ENCODE peak calls at places on chromosomes 4 and X, in nine cellular contexts. One of them, this sample, is unnamed.

GRCh38 chrX:122622800-122623199 is 561.3 kb upstream of the GRIA3 start:
- DNase-seq in NCI-H1694: no peak
- DNase-seq in choroid plexus epithelial cell: no peak
- DNase-seq in stimulated activated CD8-positive, alpha-beta memory T cell treated with anti-CD3 and anti-CD28 coated beads, Interleukin-2, amount 100 ng/mL, for 48 hours: no peak
- DNase-seq in NB4: no peak
- DNase-seq in T-helper 2 cell: no peak
- DNase-seq in NCI-H1092: no peak
- DNase-seq in NCI-H524: no peak
- DNase-seq in hypothalamus: no peak
- DNase-seq in this sample: no peak

GRCh38 chr4:22093126-22093525 is 144.6 kb upstream of the KCNIP4 start:
- DNase-seq in NCI-H1694: no peak
- DNase-seq in choroid plexus epithelial cell: no peak
- DNase-seq in stimulated activated CD8-positive, alpha-beta memory T cell treated with anti-CD3 and anti-CD28 coated beads, Interleukin-2, amount 100 ng/mL, for 48 hours: no peak
- DNase-seq in NB4: no peak
- DNase-seq in T-helper 2 cell: no peak
- DNase-seq in NCI-H1092: no peak
- DNase-seq in NCI-H524: no peak
- DNase-seq in hypothalamus: no peak
- DNase-seq in this sample: no peak

GRCh38 chr4:66178901-66179300 is 508.6 kb upstream of the EPHA5 start:
- DNase-seq in NCI-H1694: no peak
- DNase-seq in choroid plexus epithelial cell: peak
- DNase-seq in stimulated activated CD8-positive, alpha-beta memory T cell treated with anti-CD3 and anti-CD28 coated beads, Interleukin-2, amount 100 ng/mL, for 48 hours: no peak
- DNase-seq in NB4: no peak
- DNase-seq in T-helper 2 cell: no peak
- DNase-seq in NCI-H1092: no peak
- DNase-seq in NCI-H524: no peak
- DNase-seq in hypothalamus: no peak
- DNase-seq in this sample: peak

GRCh38 chr4:87575983-87576382 is 32.3 kb upstream of the DSPP start:
- DNase-seq in NCI-H1694: no peak
- DNase-seq in choroid plexus epithelial cell: no peak
- DNase-seq in stimulated activated CD8-positive, alpha-beta memory T cell treated with anti-CD3 and anti-CD28 coated beads, Interleukin-2, amount 100 ng/mL, for 48 hours: no peak
- DNase-seq in NB4: no peak
- DNase-seq in T-helper 2 cell: no peak
- DNase-seq in NCI-H1092: no peak
- DNase-seq in NCI-H524: no peak
- DNase-seq in hypothalamus: no peak
- DNase-seq in this sample: no peak

GRCh38 chr4:170193496-170193895 is 103.7 kb upstream of the AADAT start:
- DNase-seq in NCI-H1694: no peak
- DNase-seq in choroid plexus epithelial cell: no peak
- DNase-seq in stimulated activated CD8-positive, alpha-beta memory T cell treated with anti-CD3 and anti-CD28 coated beads, Interleukin-2, amount 100 ng/mL, for 48 hours: no peak
- DNase-seq in NB4: peak
- DNase-seq in T-helper 2 cell: no peak
- DNase-seq in NCI-H1092: no peak
- DNase-seq in NCI-H524: no peak
- DNase-seq in hypothalamus: no peak
- DNase-seq in this sample: no peak

GRCh38 chrX:119778829-119779228 is 12.6 kb downstream of the RPL39 start:
- DNase-seq in NCI-H1694: no peak
- DNase-seq in choroid plexus epithelial cell: no peak
- DNase-seq in stimulated activated CD8-positive, alpha-beta memory T cell treated with anti-CD3 and anti-CD28 coated beads, Interleukin-2, amount 100 ng/mL, for 48 hours: no peak
- DNase-seq in NB4: no peak
- DNase-seq in T-helper 2 cell: no peak
- DNase-seq in NCI-H1092: no peak
- DNase-seq in NCI-H524: no peak
- DNase-seq in hypothalamus: no peak
- DNase-seq in this sample: no peak

GRCh38 chrX:44314259-44314734 is 29.2 kb downstream of the EFHC2 start:
- DNase-seq in NCI-H1694: no peak
- DNase-seq in choroid plexus epithelial cell: peak
- DNase-seq in stimulated activated CD8-positive, alpha-beta memory T cell treated with anti-CD3 and anti-CD28 coated beads, Interleukin-2, amount 100 ng/mL, for 48 hours: no peak
- DNase-seq in NB4: peak
- DNase-seq in T-helper 2 cell: no peak
- DNase-seq in NCI-H1092: no peak
- DNase-seq in NCI-H524: no peak
- DNase-seq in hypothalamus: no peak
- DNase-seq in this sample: peak

GRCh38 chr4:15414601-15415091 is 13.2 kb upstream of the C1QTNF7 start:
- DNase-seq in NCI-H1694: no peak
- DNase-seq in choroid plexus epithelial cell: peak
- DNase-seq in stimulated activated CD8-positive, alpha-beta memory T cell treated with anti-CD3 and anti-CD28 coated beads, Interleukin-2, amount 100 ng/mL, for 48 hours: no peak
- DNase-seq in NB4: no peak
- DNase-seq in T-helper 2 cell: no peak
- DNase-seq in NCI-H1092: no peak
- DNase-seq in NCI-H524: no peak
- DNase-seq in hypothalamus: no peak
- DNase-seq in this sample: no peak

GRCh38 chrX:95662200-95662599 is 1022.4 kb upstream of the DIAPH2 start:
- DNase-seq in NCI-H1694: no peak
- DNase-seq in choroid plexus epithelial cell: no peak
- DNase-seq in stimulated activated CD8-positive, alpha-beta memory T cell treated with anti-CD3 and anti-CD28 coated beads, Interleukin-2, amount 100 ng/mL, for 48 hours: no peak
- DNase-seq in NB4: no peak
- DNase-seq in T-helper 2 cell: no peak
- DNase-seq in NCI-H1092: no peak
- DNase-seq in NCI-H524: no peak
- DNase-seq in hypothalamus: no peak
- DNase-seq in this sample: no peak

GRCh38 chr4:176422031-176422430 is 102.3 kb downstream of the SPCS3 start:
- DNase-seq in NCI-H1694: no peak
- DNase-seq in choroid plexus epithelial cell: no peak
- DNase-seq in stimulated activated CD8-positive, alpha-beta memory T cell treated with anti-CD3 and anti-CD28 coated beads, Interleukin-2, amount 100 ng/mL, for 48 hours: no peak
- DNase-seq in NB4: no peak
- DNase-seq in T-helper 2 cell: no peak
- DNase-seq in NCI-H1092: no peak
- DNase-seq in NCI-H524: no peak
- DNase-seq in hypothalamus: no peak
- DNase-seq in this sample: no peak

GRCh38 chr4:153234923-153235322 is 30.7 kb downstream of the TRIM2 start:
- DNase-seq in NCI-H1694: no peak
- DNase-seq in choroid plexus epithelial cell: peak
- DNase-seq in stimulated activated CD8-positive, alpha-beta memory T cell treated with anti-CD3 and anti-CD28 coated beads, Interleukin-2, amount 100 ng/mL, for 48 hours: no peak
- DNase-seq in NB4: no peak
- DNase-seq in T-helper 2 cell: no peak
- DNase-seq in NCI-H1092: no peak
- DNase-seq in NCI-H524: no peak
- DNase-seq in hypothalamus: no peak
- DNase-seq in this sample: peak

GRCh38 chr4:154503598-154503997 is 12.0 kb upstream of the DCHS2 start:
- DNase-seq in NCI-H1694: no peak
- DNase-seq in choroid plexus epithelial cell: peak
- DNase-seq in stimulated activated CD8-positive, alpha-beta memory T cell treated with anti-CD3 and anti-CD28 coated beads, Interleukin-2, amount 100 ng/mL, for 48 hours: no peak
- DNase-seq in NB4: peak
- DNase-seq in T-helper 2 cell: no peak
- DNase-seq in NCI-H1092: no peak
- DNase-seq in NCI-H524: no peak
- DNase-seq in hypothalamus: no peak
- DNase-seq in this sample: peak

GRCh38 chr4:99763635-99764101 is 53.0 kb upstream of the DAPP1 start:
- DNase-seq in NCI-H1694: no peak
- DNase-seq in choroid plexus epithelial cell: peak
- DNase-seq in stimulated activated CD8-positive, alpha-beta memory T cell treated with anti-CD3 and anti-CD28 coated beads, Interleukin-2, amount 100 ng/mL, for 48 hours: no peak
- DNase-seq in NB4: peak
- DNase-seq in T-helper 2 cell: no peak
- DNase-seq in NCI-H1092: no peak
- DNase-seq in NCI-H524: no peak
- DNase-seq in hypothalamus: no peak
- DNase-seq in this sample: peak

GRCh38 chr4:124955476-124955875 is 242.9 kb upstream of the ANKRD50 start:
- DNase-seq in NCI-H1694: no peak
- DNase-seq in choroid plexus epithelial cell: no peak
- DNase-seq in stimulated activated CD8-positive, alpha-beta memory T cell treated with anti-CD3 and anti-CD28 coated beads, Interleukin-2, amount 100 ng/mL, for 48 hours: no peak
- DNase-seq in NB4: no peak
- DNase-seq in T-helper 2 cell: no peak
- DNase-seq in NCI-H1092: no peak
- DNase-seq in NCI-H524: no peak
- DNase-seq in hypothalamus: no peak
- DNase-seq in this sample: no peak

GRCh38 chr4:108611360-108611759 is 9.0 kb upstream of the RPL34 start:
- DNase-seq in NCI-H1694: no peak
- DNase-seq in choroid plexus epithelial cell: peak
- DNase-seq in stimulated activated CD8-positive, alpha-beta memory T cell treated with anti-CD3 and anti-CD28 coated beads, Interleukin-2, amount 100 ng/mL, for 48 hours: no peak
- DNase-seq in NB4: no peak
- DNase-seq in T-helper 2 cell: no peak
- DNase-seq in NCI-H1092: no peak
- DNase-seq in NCI-H524: no peak
- DNase-seq in hypothalamus: no peak
- DNase-seq in this sample: no peak

GRCh38 chrX:96889726-96890125 is 6.0 kb downstream of the RPA4 start:
- DNase-seq in NCI-H1694: no peak
- DNase-seq in choroid plexus epithelial cell: peak
- DNase-seq in stimulated activated CD8-positive, alpha-beta memory T cell treated with anti-CD3 and anti-CD28 coated beads, Interleukin-2, amount 100 ng/mL, for 48 hours: no peak
- DNase-seq in NB4: no peak
- DNase-seq in T-helper 2 cell: no peak
- DNase-seq in NCI-H1092: no peak
- DNase-seq in NCI-H524: no peak
- DNase-seq in hypothalamus: no peak
- DNase-seq in this sample: peak

GRCh38 chrX:23333842-23334535 is 660 bp upstream of the PTCHD1 start:
- DNase-seq in NCI-H1694: no peak
- DNase-seq in choroid plexus epithelial cell: no peak
- DNase-seq in stimulated activated CD8-positive, alpha-beta memory T cell treated with anti-CD3 and anti-CD28 coated beads, Interleukin-2, amount 100 ng/mL, for 48 hours: no peak
- DNase-seq in NB4: no peak
- DNase-seq in T-helper 2 cell: no peak
- DNase-seq in NCI-H1092: no peak
- DNase-seq in NCI-H524: peak
- DNase-seq in hypothalamus: no peak
- DNase-seq in this sample: no peak

GRCh38 chr4:5795580-5795979 is 84.6 kb downstream of the EVC start:
- DNase-seq in NCI-H1694: no peak
- DNase-seq in choroid plexus epithelial cell: no peak
- DNase-seq in stimulated activated CD8-positive, alpha-beta memory T cell treated with anti-CD3 and anti-CD28 coated beads, Interleukin-2, amount 100 ng/mL, for 48 hours: no peak
- DNase-seq in NB4: no peak
- DNase-seq in T-helper 2 cell: no peak
- DNase-seq in NCI-H1092: no peak
- DNase-seq in NCI-H524: no peak
- DNase-seq in hypothalamus: no peak
- DNase-seq in this sample: no peak

This sample was measured in NCI-H226.